ENCODE peak calls at places on chromosome 1, in four cellular contexts. One of them, this sample, is unnamed.
A peak's percentile ranks its signal among the peaks of the same experiment; 100 is the strongest.

GRCh38 chr1:41639332-41639936 is 155.0 kb upstream of the EDN2 start:
- DNase-seq in iris pigment epithelial cell: peak; percentile 69
- DNase-seq in choroid plexus epithelial cell: peak; percentile 70
- DNase-seq in stimulated activated CD8-positive, alpha-beta memory T cell treated with anti-CD3 and anti-CD28 coated beads, Interleukin-12 subunit alpha, Interleukin-12 subunit beta, amount 100 ng/mL, for 1 hour: no peak
- DNase-seq in this sample: no peak

GRCh38 chr1:243621973-243622372 is 228.1 kb downstream of the AKT3 start:
- DNase-seq in stimulated activated CD8-positive, alpha-beta memory T cell treated with anti-CD3 and anti-CD28 coated beads, Interleukin-12 subunit alpha, Interleukin-12 subunit beta, amount 100 ng/mL, for 1 hour: no peak
- DNase-seq in iris pigment epithelial cell: peak; percentile 57
- DNase-seq in choroid plexus epithelial cell: peak; percentile 64
- DNase-seq in this sample: no peak

GRCh38 chr1:35211113-35211399 is 18.1 kb upstream of the SFPQ start:
- DNase-seq in stimulated activated CD8-positive, alpha-beta memory T cell treated with anti-CD3 and anti-CD28 coated beads, Interleukin-12 subunit alpha, Interleukin-12 subunit beta, amount 100 ng/mL, for 1 hour: no peak
- DNase-seq in iris pigment epithelial cell: no peak
- DNase-seq in choroid plexus epithelial cell: no peak
- DNase-seq in this sample: no peak

GRCh38 chr1:201125019-201125418 is 2.0 kb downstream of the ASCL5 start:
- DNase-seq in stimulated activated CD8-positive, alpha-beta memory T cell treated with anti-CD3 and anti-CD28 coated beads, Interleukin-12 subunit alpha, Interleukin-12 subunit beta, amount 100 ng/mL, for 1 hour: no peak
- DNase-seq in choroid plexus epithelial cell: no peak
- DNase-seq in iris pigment epithelial cell: no peak
- DNase-seq in this sample: no peak

GRCh38 chr1:244851546-244852231 is 12.7 kb downstream of the HNRNPU start:
- DNase-seq in choroid plexus epithelial cell: no peak
- DNase-seq in iris pigment epithelial cell: no peak
- DNase-seq in stimulated activated CD8-positive, alpha-beta memory T cell treated with anti-CD3 and anti-CD28 coated beads, Interleukin-12 subunit alpha, Interleukin-12 subunit beta, amount 100 ng/mL, for 1 hour: no peak
- DNase-seq in this sample: no peak

GRCh38 chr1:27599605-27600499 is 4.1 kb downstream of the AHDC1 start:
- DNase-seq in choroid plexus epithelial cell: no peak
- DNase-seq in iris pigment epithelial cell: no peak
- DNase-seq in stimulated activated CD8-positive, alpha-beta memory T cell treated with anti-CD3 and anti-CD28 coated beads, Interleukin-12 subunit alpha, Interleukin-12 subunit beta, amount 100 ng/mL, for 1 hour: no peak
- DNase-seq in this sample: no peak

GRCh38 chr1:233020441-233020840 is 70.0 kb downstream of the NTPCR start:
- DNase-seq in iris pigment epithelial cell: peak; percentile 20
- DNase-seq in choroid plexus epithelial cell: peak; percentile 34
- DNase-seq in stimulated activated CD8-positive, alpha-beta memory T cell treated with anti-CD3 and anti-CD28 coated beads, Interleukin-12 subunit alpha, Interleukin-12 subunit beta, amount 100 ng/mL, for 1 hour: no peak
- DNase-seq in this sample: no peak

GRCh38 chr1:192767798-192768197 is 41.0 kb upstream of the RGS2 start:
- DNase-seq in choroid plexus epithelial cell: no peak
- DNase-seq in stimulated activated CD8-positive, alpha-beta memory T cell treated with anti-CD3 and anti-CD28 coated beads, Interleukin-12 subunit alpha, Interleukin-12 subunit beta, amount 100 ng/mL, for 1 hour: no peak
- DNase-seq in iris pigment epithelial cell: no peak
- DNase-seq in this sample: peak; percentile 45

GRCh38 chr1:107292012-107292411 is 151.2 kb downstream of the NTNG1 start:
- DNase-seq in iris pigment epithelial cell: no peak
- DNase-seq in choroid plexus epithelial cell: no peak
- DNase-seq in stimulated activated CD8-positive, alpha-beta memory T cell treated with anti-CD3 and anti-CD28 coated beads, Interleukin-12 subunit alpha, Interleukin-12 subunit beta, amount 100 ng/mL, for 1 hour: no peak
- DNase-seq in this sample: no peak

GRCh38 chr1:100643430-100644196 is 75.9 kb upstream of the VCAM1 start:
- DNase-seq in choroid plexus epithelial cell: peak; percentile 51
- DNase-seq in stimulated activated CD8-positive, alpha-beta memory T cell treated with anti-CD3 and anti-CD28 coated beads, Interleukin-12 subunit alpha, Interleukin-12 subunit beta, amount 100 ng/mL, for 1 hour: no peak
- DNase-seq in iris pigment epithelial cell: no peak
- DNase-seq in this sample: no peak

GRCh38 chr1:20366766-20367602 is 76.3 kb downstream of the VWA5B1 start:
- DNase-seq in stimulated activated CD8-positive, alpha-beta memory T cell treated with anti-CD3 and anti-CD28 coated beads, Interleukin-12 subunit alpha, Interleukin-12 subunit beta, amount 100 ng/mL, for 1 hour: no peak
- DNase-seq in iris pigment epithelial cell: peak; percentile 51
- DNase-seq in choroid plexus epithelial cell: peak; percentile 49
- DNase-seq in this sample: no peak

GRCh38 chr1:25856856-25857255 is 2.4 kb downstream of the AUNIP start:
- DNase-seq in stimulated activated CD8-positive, alpha-beta memory T cell treated with anti-CD3 and anti-CD28 coated beads, Interleukin-12 subunit alpha, Interleukin-12 subunit beta, amount 100 ng/mL, for 1 hour: no peak
- DNase-seq in iris pigment epithelial cell: no peak
- DNase-seq in choroid plexus epithelial cell: no peak
- DNase-seq in this sample: no peak

GRCh38 chr1:46039571-46040052 is 92.8 kb downstream of the PIK3R3 start:
- DNase-seq in stimulated activated CD8-positive, alpha-beta memory T cell treated with anti-CD3 and anti-CD28 coated beads, Interleukin-12 subunit alpha, Interleukin-12 subunit beta, amount 100 ng/mL, for 1 hour: no peak
- DNase-seq in iris pigment epithelial cell: peak; percentile 55
- DNase-seq in choroid plexus epithelial cell: peak; percentile 66
- DNase-seq in this sample: no peak

GRCh38 chr1:221939598-221939997 is 197.7 kb upstream of the DUSP10 start:
- DNase-seq in stimulated activated CD8-positive, alpha-beta memory T cell treated with anti-CD3 and anti-CD28 coated beads, Interleukin-12 subunit alpha, Interleukin-12 subunit beta, amount 100 ng/mL, for 1 hour: no peak
- DNase-seq in choroid plexus epithelial cell: no peak
- DNase-seq in iris pigment epithelial cell: no peak
- DNase-seq in this sample: no peak

This sample was measured in lung.